ENCODE peak calls at places on chromosomes 11 and 22, in six cellular contexts. A is colonic mucosa, U is IMR-90, E is HAP-1, R is kidney epithelial cell, B is foreskin fibroblast. K is an unnamed sample.

GRCh38 chr11:113877673-113878060 is 2.3 kb upstream of the USP28 start:
- DNase-seq in A (no peak), U (no peak), E (no peak), R (no peak), B (no peak), K (no peak)

GRCh38 chr11:94030059-94030458 is 8.9 kb downstream of the HEPHL1 start:
- DNase-seq in A (no peak), U (no peak), E (no peak), R (no peak), B (no peak), K (peak; percentile 61)

GRCh38 chr11:33868646-33869461 is 23.0 kb downstream of the LMO2 start:
- DNase-seq in A (no peak), U (no peak), E (no peak), R (no peak), B (no peak), K (no peak)

GRCh38 chr11:116180806-116181600 is 591.8 kb downstream of the BUD13 start:
- DNase-seq in A (no peak), U (no peak), E (no peak), R (no peak), B (no peak), K (no peak)

GRCh38 chr11:106642331-106642730 is 375.9 kb downstream of the GUCY1A2 start:
- DNase-seq in A (no peak), U (peak; percentile 91), E (no peak), R (no peak), B (peak; percentile 9), K (peak; percentile 26)

GRCh38 chr11:44596541-44597276 is 31.2 kb downstream of the CD82 start:
- DNase-seq in A (no peak), U (no peak), E (no peak), R (no peak), B (no peak), K (no peak)

GRCh38 chr22:24076091-24076867 is 65.2 kb downstream of the CABIN1 start:
- DNase-seq in A (no peak), U (peak; percentile 23), E (no peak), R (no peak), B (no peak), K (peak; percentile 76)

GRCh38 chr11:97943493-97943892 is 1077.3 kb upstream of the CNTN5 start:
- DNase-seq in A (no peak), U (no peak), E (no peak), R (no peak), B (no peak), K (no peak)

GRCh38 chr11:47354913-47355282 is 2.4 kb upstream of the MYBPC3 start:
- DNase-seq in A (no peak), U (no peak), E (no peak), R (no peak), B (no peak), K (no peak)

GRCh38 chr22:46774456-46775363 is 12.3 kb downstream of the TBC1D22A start:
- DNase-seq in A (no peak), U (no peak), E (no peak), R (no peak), B (no peak), K (no peak)

GRCh38 chr11:17208257-17208999 is 642 bp upstream of the PIK3C2A start:
- DNase-seq in A (peak; percentile 74), U (peak; percentile 59), E (peak; percentile 79), R (peak; percentile 65), B (no peak), K (peak; percentile 81)

GRCh38 chr11:78344676-78345075 is 72.9 kb downstream of the GAB2 start:
- DNase-seq in A (no peak), U (no peak), E (no peak), R (no peak), B (no peak), K (no peak)

GRCh38 chr11:83272627-83273026 is 13.5 kb downstream of the CCDC90B start:
- DNase-seq in A (no peak), U (peak; percentile 82), E (no peak), R (peak; percentile 23), B (peak; percentile 47), K (peak; percentile 32)

GRCh38 chr11:22407899-22408298 is 69.7 kb downstream of the SLC17A6 start:
- DNase-seq in A (no peak), U (no peak), E (no peak), R (no peak), B (no peak), K (no peak)

GRCh38 chr22:25404923-25405853 is 159.3 kb upstream of the GRK3 start:
- DNase-seq in A (peak; percentile 83), U (peak; percentile 73), E (peak; percentile 72), R (no peak), B (peak; percentile 72), K (peak; percentile 26)

GRCh38 chr22:22348127-22348814 is 103.7 kb downstream of the VPREB1 start:
- DNase-seq in A (no peak), U (no peak), E (peak; percentile 18), R (no peak), B (no peak), K (peak; percentile 7)

GRCh38 chr11:32332990-32333334 is 102.4 kb downstream of the WT1 start:
- DNase-seq in A (no peak), U (no peak), E (no peak), R (no peak), B (no peak), K (no peak)

GRCh38 chr22:20429254-20430100 is 8.1 kb downstream of the SCARF2 start:
- DNase-seq in A (peak; percentile 91), U (no peak), E (peak; percentile 44), R (no peak), B (no peak), K (peak; percentile 7)
- H3K4me3 ChIP-seq in A (peak overlapping the region; percentile 44), U (no peak overlapping the region), E (no peak overlapping the region), R (peak overlapping the region; percentile 27), B (no peak overlapping the region), K (peak overlapping the region; percentile 33)

GRCh38 chr11:120290945-120291344 is 34.2 kb upstream of the TLCD5 start:
- DNase-seq in A (no peak), U (no peak), E (no peak), R (no peak), B (no peak), K (no peak)

GRCh38 chr11:120296554-120296953 is 28.5 kb upstream of the TLCD5 start:
- DNase-seq in A (no peak), U (no peak), E (no peak), R (no peak), B (no peak), K (no peak)

GRCh38 chr11:120293038-120293800 is 31.9 kb upstream of the TLCD5 start:
- DNase-seq in A (no peak), U (no peak), E (no peak), R (no peak), B (no peak), K (peak; percentile 39)

GRCh38 chr11:120295110-120295509 is 30.0 kb upstream of the TLCD5 start:
- DNase-seq in A (peak; percentile 49), U (no peak), E (no peak), R (no peak), B (no peak), K (no peak)

GRCh38 chr11:120294096-120294495 is 31.0 kb upstream of the TLCD5 start:
- DNase-seq in A (no peak), U (no peak), E (no peak), R (no peak), B (no peak), K (no peak)
- H3K4me3 ChIP-seq in A (no peak overlapping the region), U (no peak overlapping the region), E (no peak overlapping the region), R (no peak overlapping the region), B (no peak overlapping the region), K (no peak overlapping the region)

GRCh38 chr11:126416542-126417090 is 61.1 kb downstream of the ST3GAL4 start:
- DNase-seq in A (peak; percentile 94), U (peak; percentile 68), E (no peak), R (no peak), B (peak; percentile 82), K (peak; percentile 63)
- H3K4me3 ChIP-seq in A (peak overlapping the region; percentile 49), U (peak overlapping the region; percentile 42), E (no peak overlapping the region), R (peak overlapping the region; percentile 43), B (peak overlapping the region; percentile 48), K (peak overlapping the region; percentile 47)

GRCh38 chr22:44496844-44497217 is 1.2 kb downstream of the RTL6 start:
- DNase-seq in A (no peak), U (no peak), E (no peak), R (no peak), B (no peak), K (no peak)
- H3K4me3 ChIP-seq in A (peak overlapping the region; percentile 87), U (peak overlapping the region; percentile 85), E (no peak overlapping the region), R (no peak overlapping the region), B (peak overlapping the region; percentile 71), K (no peak overlapping the region)

DNA sequence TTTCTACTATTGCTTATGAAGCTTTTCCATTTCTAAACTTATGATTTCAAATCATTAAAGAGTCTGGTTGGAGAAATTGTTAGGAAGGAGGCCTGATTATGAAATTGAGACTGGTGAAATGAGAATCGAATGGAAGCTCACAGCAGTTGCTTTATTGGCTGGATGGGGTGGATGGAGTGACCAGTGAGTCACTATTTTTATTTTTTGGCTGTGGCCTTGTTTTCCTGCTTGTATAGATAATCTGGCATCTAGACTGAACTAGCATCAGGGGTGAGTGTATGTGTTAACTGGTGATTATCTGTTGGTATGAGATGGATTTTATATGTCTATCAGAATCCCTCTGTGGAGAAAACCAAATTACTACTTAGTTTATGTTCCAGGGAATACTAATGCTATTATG is 36.2 kb downstream of the UVRAG start:
- DNase-seq in A (no peak), U (no peak), E (no peak), R (no peak), B (peak; percentile 31), K (no peak)
- H3K4me3 ChIP-seq in A (no peak overlapping the region), U (no peak overlapping the region), E (no peak overlapping the region), R (no peak overlapping the region), B (no peak overlapping the region), K (no peak overlapping the region)

GRCh38 chr22:49855491-49855911 is 1.9 kb downstream of the ZBED4 start:
- DNase-seq in A (peak; percentile 59), U (peak; percentile 33), E (no peak), R (no peak), B (no peak), K (peak; percentile 13)
- H3K4me3 ChIP-seq in A (peak overlapping the region; percentile 61), U (peak overlapping the region; percentile 78), E (peak overlapping the region; percentile 56), R (peak overlapping the region; percentile 68), B (peak overlapping the region; percentile 65), K (peak overlapping the region; percentile 76)

GRCh38 chr11:1832989-1833365 is 1.8 kb upstream of the SYT8 start:
- DNase-seq in A (no peak), U (no peak), E (no peak), R (no peak), B (no peak), K (no peak)
- H3K4me3 ChIP-seq in A (no peak overlapping the region), U (no peak overlapping the region), E (no peak overlapping the region), R (no peak overlapping the region), B (no peak overlapping the region), K (no peak overlapping the region)